ENCODE peak calls at places on chromosome 16, in six cellular contexts. One of them, this sample, is unnamed.

GRCh38 chr16:17803625-17804410 is 333.1 kb upstream of the XYLT1 start:
- DNase-seq in adrenal gland: no peak
- DNase-seq in sigmoid colon: no peak
- DNase-seq in body of pancreas: no peak
- DNase-seq in gastrocnemius medialis: no peak
- DNase-seq in heart left ventricle: no peak
- DNase-seq in this sample: no peak

GRCh38 chr16:66925322-66925840 is at the start of gene RRAD:
- DNase-seq in sigmoid colon: peak
- DNase-seq in body of pancreas: no peak
- DNase-seq in adrenal gland: peak
- DNase-seq in heart left ventricle: peak
- DNase-seq in gastrocnemius medialis: peak
- DNase-seq in this sample: no peak

GRCh38 chr16:50296807-50297206 is 30.5 kb downstream of the ADCY7 start:
- DNase-seq in adrenal gland: no peak
- DNase-seq in gastrocnemius medialis: no peak
- DNase-seq in heart left ventricle: peak
- DNase-seq in body of pancreas: no peak
- DNase-seq in sigmoid colon: peak
- DNase-seq in this sample: no peak

GRCh38 chr16:77211880-77212735 is 12.9 kb downstream of the SYCE1L start:
- DNase-seq in gastrocnemius medialis: no peak
- DNase-seq in body of pancreas: peak
- DNase-seq in sigmoid colon: no peak
- DNase-seq in heart left ventricle: peak
- DNase-seq in adrenal gland: peak
- DNase-seq in this sample: peak

GRCh38 chr16:76226011-76226410 is 51.2 kb upstream of the CNTNAP4 start:
- DNase-seq in body of pancreas: no peak
- DNase-seq in adrenal gland: no peak
- DNase-seq in sigmoid colon: no peak
- DNase-seq in heart left ventricle: no peak
- DNase-seq in gastrocnemius medialis: no peak
- DNase-seq in this sample: no peak

GRCh38 chr16:49855280-49855821 is 561 bp downstream of the ZNF423 start:
- DNase-seq in heart left ventricle: peak
- DNase-seq in gastrocnemius medialis: peak
- DNase-seq in body of pancreas: peak
- DNase-seq in sigmoid colon: peak
- DNase-seq in adrenal gland: peak
- DNase-seq in this sample: peak

GRCh38 chr16:61897657-61898056 is 138.6 kb downstream of the CDH8 start:
- DNase-seq in adrenal gland: no peak
- DNase-seq in sigmoid colon: no peak
- DNase-seq in body of pancreas: no peak
- DNase-seq in heart left ventricle: no peak
- DNase-seq in gastrocnemius medialis: no peak
- DNase-seq in this sample: no peak

GRCh38 chr16:28110074-28110473 is 46.6 kb upstream of the GSG1L start:
- DNase-seq in sigmoid colon: no peak
- DNase-seq in body of pancreas: no peak
- DNase-seq in heart left ventricle: no peak
- DNase-seq in adrenal gland: no peak
- DNase-seq in gastrocnemius medialis: no peak
- DNase-seq in this sample: no peak

GRCh38 chr16:74275031-74275636 is 21.5 kb upstream of the PSMD7 start:
- DNase-seq in heart left ventricle: no peak
- DNase-seq in adrenal gland: no peak
- DNase-seq in gastrocnemius medialis: no peak
- DNase-seq in body of pancreas: no peak
- DNase-seq in sigmoid colon: no peak
- DNase-seq in this sample: peak

GRCh38 chr16:23400387-23400930 is 52.5 kb downstream of the COG7 start:
- DNase-seq in gastrocnemius medialis: no peak
- DNase-seq in adrenal gland: no peak
- DNase-seq in body of pancreas: no peak
- DNase-seq in sigmoid colon: peak
- DNase-seq in heart left ventricle: no peak
- DNase-seq in this sample: no peak

GRCh38 chr16:82042841-82043240 is 7.8 kb downstream of the HSD17B2 start:
- DNase-seq in adrenal gland: no peak
- DNase-seq in heart left ventricle: no peak
- DNase-seq in sigmoid colon: no peak
- DNase-seq in body of pancreas: no peak
- DNase-seq in gastrocnemius medialis: no peak
- DNase-seq in this sample: no peak

GRCh38 chr16:67902831-67903230 is 9.8 kb downstream of the PSKH1 start:
- DNase-seq in body of pancreas: no peak
- DNase-seq in sigmoid colon: no peak
- DNase-seq in adrenal gland: no peak
- DNase-seq in heart left ventricle: no peak
- DNase-seq in gastrocnemius medialis: no peak
- DNase-seq in this sample: no peak

GRCh38 chr16:53415504-53415903 is 18.8 kb upstream of the RBL2 start:
- DNase-seq in adrenal gland: no peak
- DNase-seq in sigmoid colon: no peak
- DNase-seq in body of pancreas: peak
- DNase-seq in heart left ventricle: no peak
- DNase-seq in gastrocnemius medialis: no peak
- DNase-seq in this sample: no peak

GRCh38 chr16:81997738-81998137 is 13.5 kb downstream of the SDR42E1 start:
- DNase-seq in gastrocnemius medialis: no peak
- DNase-seq in heart left ventricle: no peak
- DNase-seq in adrenal gland: peak
- DNase-seq in body of pancreas: no peak
- DNase-seq in sigmoid colon: no peak
- DNase-seq in this sample: no peak

GRCh38 chr16:27690604-27691003 is 140.7 kb downstream of the KATNIP start:
- DNase-seq in heart left ventricle: no peak
- DNase-seq in body of pancreas: peak
- DNase-seq in sigmoid colon: no peak
- DNase-seq in adrenal gland: no peak
- DNase-seq in gastrocnemius medialis: no peak
- DNase-seq in this sample: peak

GRCh38 chr16:84827131-84827574 is 7.4 kb downstream of the CRISPLD2 start:
- DNase-seq in body of pancreas: no peak
- DNase-seq in heart left ventricle: no peak
- DNase-seq in adrenal gland: no peak
- DNase-seq in gastrocnemius medialis: peak
- DNase-seq in sigmoid colon: peak
- DNase-seq in this sample: no peak

GRCh38 chr16:66292241-66292935 is 74.1 kb upstream of the CDH5 start:
- DNase-seq in adrenal gland: no peak
- DNase-seq in sigmoid colon: peak
- DNase-seq in heart left ventricle: no peak
- DNase-seq in body of pancreas: no peak
- DNase-seq in gastrocnemius medialis: no peak
- DNase-seq in this sample: no peak

GRCh38 chr16:72029567-72030271 is 21.2 kb downstream of the DHODH start:
- DNase-seq in sigmoid colon: no peak
- DNase-seq in gastrocnemius medialis: no peak
- DNase-seq in body of pancreas: no peak
- DNase-seq in adrenal gland: no peak
- DNase-seq in heart left ventricle: no peak
- DNase-seq in this sample: no peak

GRCh38 chr16:23754594-23755483 is at the start of gene CHP2:
- DNase-seq in gastrocnemius medialis: no peak
- DNase-seq in adrenal gland: no peak
- DNase-seq in body of pancreas: peak
- DNase-seq in sigmoid colon: no peak
- DNase-seq in heart left ventricle: peak
- DNase-seq in this sample: no peak

GRCh38 chr16:71513302-71513701 is 12.9 kb upstream of the CHST4 start:
- DNase-seq in body of pancreas: no peak
- DNase-seq in sigmoid colon: no peak
- DNase-seq in heart left ventricle: no peak
- DNase-seq in gastrocnemius medialis: no peak
- DNase-seq in adrenal gland: no peak
- DNase-seq in this sample: no peak

GRCh38 chr16:85437161-85438052 is 175.7 kb upstream of the GSE1 start:
- DNase-seq in heart left ventricle: no peak
- DNase-seq in gastrocnemius medialis: no peak
- DNase-seq in sigmoid colon: peak
- DNase-seq in body of pancreas: peak
- DNase-seq in adrenal gland: no peak
- DNase-seq in this sample: no peak

GRCh38 chr16:38941-39892 is 14.2 kb downstream of the POLR3K start:
- DNase-seq in gastrocnemius medialis: no peak
- DNase-seq in body of pancreas: no peak
- DNase-seq in sigmoid colon: no peak
- DNase-seq in adrenal gland: no peak
- DNase-seq in heart left ventricle: peak
- DNase-seq in this sample: no peak

GRCh38 chr16:29804455-29805231 is 1.7 kb upstream of the MAZ start:
- DNase-seq in adrenal gland: peak
- DNase-seq in gastrocnemius medialis: peak
- DNase-seq in heart left ventricle: no peak
- DNase-seq in sigmoid colon: peak
- DNase-seq in body of pancreas: peak
- DNase-seq in this sample: no peak

DNA sequence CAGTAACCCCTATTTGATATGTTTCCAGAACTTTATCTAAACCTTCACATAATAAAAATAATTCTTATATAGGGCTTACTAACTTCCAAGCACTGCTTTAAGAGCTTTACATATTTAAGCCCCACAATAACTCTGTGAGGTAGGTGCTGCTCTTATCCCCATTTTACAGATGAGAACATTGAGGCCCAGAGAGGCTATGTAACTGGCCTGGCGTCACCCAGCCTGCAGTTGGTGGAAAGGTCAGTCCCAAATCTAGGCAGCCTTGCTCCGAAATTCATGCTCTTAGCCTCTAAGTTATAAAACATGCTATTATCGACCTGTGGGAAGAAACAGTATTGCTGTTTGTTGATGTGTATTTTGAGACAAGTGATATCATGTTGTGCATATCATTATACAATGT is 9.0 kb downstream of the NLRC5 start:
- DNase-seq in body of pancreas: no peak
- DNase-seq in heart left ventricle: peak
- DNase-seq in sigmoid colon: peak
- DNase-seq in adrenal gland: no peak
- DNase-seq in gastrocnemius medialis: no peak
- DNase-seq in this sample: no peak
- TF ChIP-seq POLR2A in body of pancreas: no peak
- TF ChIP-seq POLR2A in heart left ventricle: no peak
- TF ChIP-seq POLR2A in sigmoid colon: no peak
- TF ChIP-seq POLR2A in adrenal gland: no peak
- TF ChIP-seq POLR2A in gastrocnemius medialis: no peak
- TF ChIP-seq POLR2A in this sample: no peak

GRCh38 chr16:2033057-2033911 is 6.6 kb downstream of the NHERF2 start:
- DNase-seq in body of pancreas: peak
- DNase-seq in sigmoid colon: peak
- DNase-seq in gastrocnemius medialis: no peak
- DNase-seq in adrenal gland: peak
- DNase-seq in heart left ventricle: peak
- DNase-seq in this sample: no peak
- TF ChIP-seq POLR2A in body of pancreas: peak
- TF ChIP-seq POLR2A in sigmoid colon: no peak
- TF ChIP-seq POLR2A in gastrocnemius medialis: no peak
- TF ChIP-seq POLR2A in adrenal gland: no peak
- TF ChIP-seq POLR2A in heart left ventricle: peak
- TF ChIP-seq POLR2A in this sample: no peak

GRCh38 chr16:19415918-19416317 is 1.8 kb upstream of the TMC5 start:
- DNase-seq in gastrocnemius medialis: no peak
- DNase-seq in sigmoid colon: no peak
- DNase-seq in adrenal gland: no peak
- DNase-seq in heart left ventricle: no peak
- DNase-seq in body of pancreas: no peak
- DNase-seq in this sample: no peak
- TF ChIP-seq POLR2A in gastrocnemius medialis: no peak
- TF ChIP-seq POLR2A in sigmoid colon: no peak
- TF ChIP-seq POLR2A in adrenal gland: no peak
- TF ChIP-seq POLR2A in heart left ventricle: no peak
- TF ChIP-seq POLR2A in body of pancreas: no peak
- TF ChIP-seq POLR2A in this sample: no peak

GRCh38 chr16:1691956-1692355 is 13.9 kb downstream of the JPT2 start:
- DNase-seq in gastrocnemius medialis: no peak
- DNase-seq in heart left ventricle: no peak
- DNase-seq in body of pancreas: no peak
- DNase-seq in adrenal gland: peak
- DNase-seq in sigmoid colon: no peak
- DNase-seq in this sample: no peak
- TF ChIP-seq POLR2A in gastrocnemius medialis: no peak
- TF ChIP-seq POLR2A in heart left ventricle: no peak
- TF ChIP-seq POLR2A in body of pancreas: no peak
- TF ChIP-seq POLR2A in adrenal gland: no peak
- TF ChIP-seq POLR2A in sigmoid colon: no peak
- TF ChIP-seq POLR2A in this sample: no peak

DNA sequence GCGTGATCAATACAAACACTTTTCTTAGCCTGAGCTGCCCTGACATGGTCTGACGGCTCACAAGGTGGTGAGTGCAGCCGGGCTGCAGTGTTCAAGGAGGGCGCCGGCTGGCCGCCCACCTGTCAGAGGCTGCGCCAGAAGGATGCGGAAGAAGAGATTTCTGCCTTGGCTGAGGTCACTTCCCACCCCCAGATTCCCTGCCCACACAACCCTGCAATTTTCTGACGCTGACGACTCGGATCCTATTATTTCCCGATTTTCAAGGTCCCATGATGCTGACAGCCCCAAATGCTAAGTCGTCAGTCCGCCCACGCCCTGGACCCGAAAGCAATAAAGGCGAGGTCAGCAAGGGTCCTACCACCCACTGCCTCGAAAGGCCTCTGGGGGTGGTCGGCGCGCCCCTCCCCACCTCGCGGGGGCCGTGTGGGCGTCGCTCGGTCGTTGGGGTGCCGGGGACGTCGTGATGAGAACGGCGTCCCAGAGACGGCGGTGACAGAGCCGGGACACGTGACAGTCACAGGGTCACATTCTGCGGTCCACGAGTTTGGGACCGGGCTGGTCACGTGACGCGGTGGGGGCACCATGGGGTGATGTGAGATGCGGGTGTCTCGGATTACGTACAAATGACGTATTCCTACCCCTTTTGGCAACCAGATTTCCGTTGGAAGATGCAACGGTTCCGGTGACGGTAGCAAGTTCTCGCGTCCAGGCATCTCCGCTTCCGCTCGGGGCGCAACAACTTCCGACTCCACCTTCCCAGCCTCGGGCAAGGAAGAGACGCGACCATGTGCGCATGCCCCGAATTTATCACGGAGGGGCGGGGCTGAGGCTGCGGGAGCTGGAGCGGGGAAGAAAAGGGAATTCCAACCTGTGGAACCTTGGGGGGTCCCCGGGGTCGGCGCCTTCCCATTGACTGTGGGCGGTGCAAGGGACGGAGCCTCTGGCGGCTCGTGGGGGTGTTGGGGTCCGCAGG is at the start of gene STX4:
- DNase-seq in heart left ventricle: peak
- DNase-seq in body of pancreas: peak
- DNase-seq in adrenal gland: peak
- DNase-seq in gastrocnemius medialis: peak
- DNase-seq in sigmoid colon: peak
- DNase-seq in this sample: peak
- TF ChIP-seq POLR2A in heart left ventricle: no peak
- TF ChIP-seq POLR2A in body of pancreas: no peak
- TF ChIP-seq POLR2A in adrenal gland: peak
- TF ChIP-seq POLR2A in gastrocnemius medialis: peak
- TF ChIP-seq POLR2A in sigmoid colon: peak
- TF ChIP-seq POLR2A in this sample: peak